ENCODE peak calls at places on chromosomes 4 and X, in nine cellular contexts. W is heart left ventricle; H is WTC11; U is GM12865; I is cardiac fibroblast; D is tibial artery; Z is endothelial cell; M is esophagus muscularis mucosa; X is CD4-positive, alpha-beta T cell. E is an unnamed sample.

GRCh38 chr4:188117631-188118030 is 8.2 kb upstream of the TRIML2 start:
- DNase-seq in H (no peak), W (no peak), M (no peak), U (no peak), Z (no peak), X (no peak), I (no peak), D (no peak), E (no peak)

GRCh38 chr4:24519649-24520048 is 64.7 kb downstream of the DHX15 start:
- DNase-seq in D (no peak), U (no peak), X (no peak), M (no peak), I (peak), Z (no peak), H (no peak), W (peak), E (no peak)

GRCh38 chr4:16159321-16159720 is 67.0 kb downstream of the TAPT1 start:
- DNase-seq in M (no peak), D (no peak), U (no peak), X (no peak), I (no peak), Z (no peak), W (no peak), H (no peak), E (no peak)

GRCh38 chr4:184762100-184762499 is 28.2 kb upstream of the CENPU start:
- DNase-seq in W (no peak), U (peak), M (no peak), D (no peak), X (no peak), I (no peak), Z (no peak), H (no peak), E (no peak)

GRCh38 chr4:110292994-110293744 is 94.8 kb upstream of the ELOVL6 start:
- DNase-seq in U (no peak), D (no peak), M (peak), I (no peak), Z (no peak), X (no peak), W (no peak), H (no peak), E (no peak)

GRCh38 chr4:142379277-142380051 is 466.6 kb downstream of the INPP4B start:
- DNase-seq in M (no peak), H (no peak), Z (no peak), W (no peak), U (no peak), I (peak), X (no peak), D (no peak), E (no peak)

GRCh38 chr4:152606800-152607577 is 71.1 kb upstream of the FBXW7 start:
- DNase-seq in D (no peak), X (peak), Z (no peak), U (no peak), H (no peak), M (peak), I (no peak), W (no peak), E (no peak)

GRCh38 chr4:67922697-67923096 is 38.9 kb upstream of the TMPRSS11D start:
- DNase-seq in X (no peak), M (no peak), W (no peak), U (no peak), D (no peak), H (no peak), I (peak), Z (no peak), E (no peak)

GRCh38 chr4:101067383-101067782 is 279.9 kb downstream of the PPP3CA start:
- DNase-seq in W (no peak), X (no peak), U (no peak), H (no peak), I (peak), Z (no peak), M (no peak), D (no peak), E (no peak)

GRCh38 chr4:43693876-43694275 is 754.7 kb downstream of the KCTD8 start:
- DNase-seq in H (no peak), I (no peak), Z (no peak), W (no peak), U (no peak), D (no peak), X (no peak), M (no peak), E (no peak)

GRCh38 chr4:32172761-32173160 is 1452.6 kb downstream of the PCDH7 start:
- DNase-seq in U (no peak), D (no peak), I (peak), H (no peak), M (no peak), Z (no peak), X (no peak), W (no peak), E (no peak)

GRCh38 chrX:150306002-150306401 is 57.1 kb upstream of the MAMLD1 start:
- DNase-seq in Z (no peak), D (no peak), I (no peak), X (no peak), W (no peak), H (no peak), U (no peak), M (no peak), E (no peak)

GRCh38 chr4:7390366-7390765 is 44.4 kb downstream of the PSAPL1 start:
- DNase-seq in Z (peak), D (no peak), H (no peak), X (no peak), W (no peak), M (no peak), I (no peak), U (no peak), E (no peak)

GRCh38 chrX:45912316-45912715 is 632.9 kb downstream of the ZNF674 start:
- DNase-seq in Z (no peak), X (no peak), U (no peak), I (no peak), M (no peak), H (no peak), D (no peak), W (no peak), E (no peak)

GRCh38 chrX:45479835-45480422 is 279.3 kb upstream of the DIPK2B start:
- DNase-seq in X (no peak), H (no peak), W (no peak), Z (no peak), M (no peak), I (peak), U (no peak), D (no peak), E (no peak)

GRCh38 chrX:71181558-71181909 is 36.9 kb downstream of the NLGN3 start:
- DNase-seq in U (peak), W (no peak), Z (peak), M (no peak), I (peak), X (peak), H (no peak), D (no peak), E (no peak)

DNA sequence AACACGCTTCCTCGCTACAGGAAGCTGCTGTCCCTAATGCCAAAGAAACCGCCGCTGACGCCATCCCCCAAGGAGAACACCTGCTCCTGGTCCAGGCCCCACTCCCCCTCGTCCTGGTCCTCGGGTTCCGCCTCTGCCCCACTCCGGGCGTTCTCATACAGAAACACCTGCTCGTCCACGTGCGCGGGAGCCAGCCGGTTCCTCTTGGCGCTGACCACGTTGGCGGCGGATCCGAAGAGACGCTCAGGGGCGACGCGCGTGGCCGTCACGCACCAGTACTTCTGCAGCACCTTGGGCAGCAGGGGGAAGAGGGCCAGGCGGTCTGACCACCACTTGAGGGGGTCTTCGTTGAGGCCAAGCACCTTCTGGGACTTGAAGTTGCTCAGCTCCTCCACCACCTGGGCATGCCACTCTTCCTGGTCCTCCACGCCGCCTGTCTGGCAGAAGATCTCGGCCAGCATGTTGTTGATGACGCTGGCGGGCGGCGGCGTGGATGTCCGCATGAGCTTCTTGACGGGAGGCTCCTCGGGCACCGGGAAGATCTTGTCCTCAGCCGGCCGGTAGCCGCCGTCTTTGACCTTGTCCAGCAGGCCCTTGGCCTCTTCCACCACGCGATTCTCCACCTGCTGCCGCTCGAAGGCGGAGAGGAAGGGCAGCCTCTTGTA is 12.0 kb downstream of the DHRSX start:
- DNase-seq in M (no peak), U (no peak), X (no peak), Z (no peak), I (no peak), W (no peak), D (no peak), H (peak), E (no peak)
- TF ChIP-seq CTCF in M (no peak), U (no peak), X (no peak), Z (no peak), I (no peak), W (no peak), D (no peak), H (no peak), E (no peak)

GRCh38 chr4:140802591-140802990 is 46.4 kb upstream of the TBC1D9 start:
- DNase-seq in W (no peak), Z (no peak), M (no peak), U (no peak), D (no peak), X (no peak), H (no peak), I (no peak), E (no peak)
- TF ChIP-seq CTCF in W (no peak), Z (no peak), M (no peak), U (no peak), D (no peak), X (no peak), H (no peak), I (no peak), E (no peak)

GRCh38 chrX:53445977-53446376 is 11.8 kb upstream of the HSD17B10 start:
- DNase-seq in I (peak), X (peak), W (peak), H (peak), Z (peak), U (peak), D (no peak), M (no peak), E (no peak)
- TF ChIP-seq CTCF in I (peak), X (peak), W (peak), H (peak), Z (peak), U (peak), D (peak), M (no peak), E (no peak)

GRCh38 chrX:129654652-129655546 is at the start of gene APLN:
- DNase-seq in M (peak), H (peak), D (peak), W (peak), X (peak), I (peak), U (peak), Z (peak), E (peak)

GRCh38 chrX:129653985-129654651 is 638 bp downstream of the APLN start:
- DNase-seq in M (peak), Z (no peak), U (peak), D (peak), H (peak), X (no peak), I (no peak), W (no peak), E (no peak)

GRCh38 chrX:129653181-129653984 is 1.4 kb downstream of the APLN start:
- DNase-seq in Z (no peak), M (peak), H (no peak), I (no peak), X (no peak), U (no peak), W (no peak), D (peak), E (no peak)

GRCh38 chrX:129658429-129658828 is 3.7 kb upstream of the APLN start:
- DNase-seq in M (no peak), Z (no peak), W (no peak), I (no peak), U (no peak), X (no peak), D (no peak), H (no peak), E (no peak)

DNA sequence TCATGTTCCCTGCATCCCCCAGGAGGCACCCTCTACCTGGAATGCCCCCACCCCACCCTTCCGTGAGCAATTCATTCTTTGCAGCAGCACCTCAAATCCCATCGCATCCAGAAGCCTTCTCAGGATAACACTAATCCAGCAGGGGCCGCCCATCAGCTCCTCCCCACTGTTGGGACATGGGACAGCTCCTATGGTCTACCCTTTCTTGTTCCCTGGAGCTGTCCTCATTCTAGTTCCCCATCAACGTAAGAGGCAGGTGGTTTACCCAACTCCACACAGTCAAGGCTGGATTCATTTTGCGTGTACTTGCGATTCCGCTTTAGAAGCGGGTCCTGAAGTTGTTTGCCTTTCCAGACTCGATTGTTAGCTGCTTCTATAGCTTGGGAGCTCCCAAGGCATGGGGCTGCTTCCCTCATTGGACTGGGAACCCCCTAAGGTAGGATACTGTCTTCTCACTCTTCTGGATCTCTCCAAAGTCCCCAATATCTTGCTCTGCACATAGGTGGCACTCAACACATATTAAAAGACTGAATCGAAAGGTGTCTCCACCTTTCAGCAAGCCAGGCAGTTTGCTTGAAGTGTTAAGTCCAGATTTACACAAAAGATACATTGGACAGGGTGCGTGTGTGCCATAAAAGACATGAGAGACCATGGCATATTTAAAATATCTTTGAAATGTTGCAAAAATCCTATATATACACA is 942 bp upstream of the APLN start:
- DNase-seq in I (no peak), X (no peak), M (peak), Z (no peak), D (no peak), W (no peak), U (peak), H (peak), E (no peak)
- TF ChIP-seq CTCF in I (no peak), X (peak), M (no peak), Z (no peak), D (no peak), W (no peak), U (peak), H (no peak), E (no peak)

DNA sequence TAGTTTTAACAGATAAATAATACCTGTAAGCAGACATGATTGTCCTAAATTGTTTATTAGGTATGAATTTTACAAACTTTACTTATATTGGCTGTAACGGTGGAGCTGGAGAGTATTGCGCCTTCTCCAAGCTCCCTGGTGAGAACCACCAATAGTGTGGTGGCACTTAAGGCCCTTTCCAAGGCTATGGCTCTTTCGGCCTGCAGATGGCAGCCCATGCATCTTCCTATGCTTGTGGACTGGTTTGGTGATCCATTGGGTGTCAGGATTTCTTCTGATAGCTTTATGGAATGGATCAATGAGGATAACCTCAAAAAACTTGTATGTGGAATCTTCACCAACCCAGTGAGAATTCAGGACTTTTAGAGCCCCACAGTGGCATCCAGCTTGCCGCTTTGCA is 7.8 kb downstream of the LARP1B start:
- DNase-seq in U (peak), Z (peak), I (peak), D (no peak), W (no peak), X (no peak), M (no peak), H (peak), E (no peak)
- TF ChIP-seq CTCF in U (peak), Z (peak), I (peak), D (no peak), W (no peak), X (no peak), M (no peak), H (peak), E (no peak)

DNA sequence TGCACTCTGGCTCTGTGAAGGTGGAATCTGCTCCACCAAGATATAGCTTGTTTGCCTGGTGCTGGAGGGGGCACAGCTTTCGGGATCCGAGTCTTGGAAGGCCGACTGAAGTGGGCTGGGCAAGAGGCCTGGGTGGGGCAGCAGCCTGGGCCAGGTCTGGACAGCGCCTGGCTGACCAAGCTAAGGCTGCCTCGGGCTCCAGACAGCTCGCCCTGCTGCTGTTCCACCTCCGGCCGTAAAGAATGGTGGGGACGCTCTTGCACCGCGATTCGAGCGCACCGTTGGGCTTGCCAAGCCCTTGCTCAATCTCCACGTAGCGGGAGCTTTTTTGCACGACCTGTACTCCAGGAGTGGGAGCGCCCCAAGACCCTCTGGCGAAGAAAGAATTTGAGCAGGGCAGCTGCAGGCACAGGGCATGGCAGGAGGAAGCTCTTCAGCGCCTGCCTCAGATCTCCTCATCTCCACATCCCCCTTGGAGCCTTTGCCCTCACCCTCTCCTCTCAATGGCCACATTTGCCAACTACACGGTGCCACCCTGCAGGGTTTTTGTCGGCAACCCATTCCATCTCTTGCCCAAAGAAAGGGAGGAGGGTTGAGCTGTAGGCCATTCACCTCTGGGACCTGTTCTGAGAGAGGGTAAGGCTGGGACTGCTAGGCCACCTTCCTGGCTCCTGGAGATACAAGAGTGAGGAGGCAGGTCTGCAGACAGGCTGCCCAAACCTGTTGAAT is 18.9 kb downstream of the CNGA2 start:
- DNase-seq in Z (peak), X (no peak), H (peak), I (peak), D (peak), M (no peak), U (peak), W (peak), E (no peak)
- TF ChIP-seq CTCF in Z (peak), X (no peak), H (peak), I (peak), D (peak), M (peak), U (peak), W (peak), E (peak)

DNA sequence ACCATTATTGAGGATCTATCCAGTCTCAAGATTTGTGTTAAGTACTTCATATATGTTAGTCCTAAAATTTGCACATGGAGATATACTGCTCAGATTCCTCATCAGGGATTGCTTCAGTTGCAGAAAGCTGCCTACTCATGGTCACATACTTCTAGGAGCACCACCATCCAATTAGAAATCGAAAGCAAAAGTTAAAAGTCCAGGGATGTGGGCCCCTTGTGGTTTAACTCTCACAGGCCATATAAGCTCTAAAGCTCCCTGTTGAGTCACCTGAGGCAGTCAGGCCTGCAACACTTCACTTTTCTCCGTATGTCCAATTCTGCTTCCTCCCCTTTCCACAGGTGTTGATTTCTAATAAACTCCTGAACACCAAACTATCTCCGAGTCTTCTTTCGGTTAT is 84.2 kb downstream of the CNOT6L start:
- DNase-seq in H (no peak), I (peak), U (peak), X (no peak), Z (no peak), M (no peak), W (no peak), D (no peak), E (no peak)
- TF ChIP-seq CTCF in H (no peak), I (no peak), U (no peak), X (no peak), Z (no peak), M (no peak), W (no peak), D (no peak), E (no peak)

GRCh38 chr4:168651374-168651773 is 154.5 kb downstream of the PALLD start:
- DNase-seq in U (no peak), I (peak), X (no peak), M (no peak), H (no peak), W (no peak), Z (no peak), D (no peak), E (no peak)

GRCh38 chr4:168648494-168648893 is 151.6 kb downstream of the PALLD start:
- DNase-seq in D (no peak), W (no peak), X (no peak), U (no peak), H (no peak), M (no peak), I (no peak), Z (no peak), E (no peak)

GRCh38 chr4:168645933-168646768 is 149.3 kb downstream of the PALLD start:
- DNase-seq in H (no peak), U (no peak), D (no peak), I (no peak), Z (no peak), X (no peak), M (no peak), W (peak), E (no peak)

GRCh38 chr4:168648929-168649328 is 152.1 kb downstream of the PALLD start:
- DNase-seq in Z (no peak), D (no peak), W (no peak), U (no peak), X (no peak), H (no peak), M (no peak), I (peak), E (no peak)

GRCh38 chr4:168647976-168648375 is 151.1 kb downstream of the PALLD start:
- DNase-seq in W (no peak), H (no peak), D (no peak), X (no peak), U (no peak), M (no peak), Z (no peak), I (no peak), E (no peak)
- TF ChIP-seq CTCF in W (no peak), H (no peak), D (no peak), X (no peak), U (no peak), M (no peak), Z (no peak), I (no peak), E (no peak)